ENCODE peak calls at places on chromosomes 2 and 18, in six cellular contexts. N is mammary epithelial cell, R is adrenal gland, P is mucosa of descending colon, S is HAP-1, F is psoas muscle. W is an unnamed sample.

GRCh38 chr2:75559633-75560021 is 1.1 kb downstream of the EVA1A start:
- DNase-seq in N (no peak), R (no peak), P (no peak), F (no peak), S (no peak), W (no peak)

GRCh38 chr2:168165418-168165817 is 82.0 kb downstream of the STK39 start:
- DNase-seq in S (no peak), F (no peak), N (no peak), R (no peak), P (no peak), W (no peak)

GRCh38 chr2:107927034-107927534 is 59.2 kb upstream of the SLC5A7 start:
- DNase-seq in N (no peak), F (no peak), R (no peak), P (no peak), S (no peak), W (no peak)

GRCh38 chr2:202249864-202250263 is 11.5 kb upstream of the SUMO1 start:
- DNase-seq in S (peak; percentile 79), R (no peak), N (no peak), P (no peak), F (no peak), W (no peak)

GRCh38 chr18:76130845-76131244 is 364.2 kb downstream of the ZNF516 start:
- DNase-seq in F (peak; percentile 69), S (no peak), R (no peak), P (no peak), N (peak; percentile 99), W (no peak)

GRCh38 chr2:151882786-151883445 is 54.7 kb upstream of the ARL5A start:
- DNase-seq in P (no peak), N (no peak), R (no peak), F (no peak), S (no peak), W (no peak)

GRCh38 chr2:27445615-27446014 is 3.4 kb downstream of the KRTCAP3 start:
- DNase-seq in R (no peak), N (no peak), P (peak; percentile 41), F (no peak), S (no peak), W (no peak)

GRCh38 chr2:230678018-230678417 is 34.6 kb upstream of the CAB39 start:
- DNase-seq in P (no peak), R (no peak), N (no peak), S (no peak), F (no peak), W (no peak)

GRCh38 chr18:78727057-78727739 is 252.4 kb upstream of the SALL3 start:
- DNase-seq in P (no peak), S (no peak), N (no peak), R (no peak), F (no peak), W (no peak)

GRCh38 chr2:168712053-168712452 is 90.4 kb upstream of the NOSTRIN start:
- DNase-seq in P (no peak), R (no peak), S (no peak), F (no peak), N (no peak), W (no peak)

GRCh38 chr2:75592888-75593287 is 32.1 kb upstream of the EVA1A start:
- DNase-seq in R (no peak), N (no peak), F (no peak), S (no peak), P (no peak), W (no peak)

GRCh38 chr2:36562973-36563532 is 34.9 kb downstream of the FEZ2 start:
- DNase-seq in N (peak; percentile 44), R (peak; percentile 76), F (no peak), P (no peak), S (no peak), W (no peak)

GRCh38 chr2:197113221-197113831 is 186.8 kb upstream of the PGAP1 start:
- DNase-seq in N (peak; percentile 6), F (no peak), R (no peak), P (no peak), S (no peak), W (no peak)

GRCh38 chr2:237629739-237630138 is 2.4 kb downstream of the LRRFIP1 start:
- DNase-seq in P (no peak), R (no peak), N (peak; percentile 47), S (no peak), F (no peak), W (peak; percentile 65)

GRCh38 chr2:128374001-128374710 is 55.5 kb upstream of the HS6ST1 start:
- DNase-seq in N (peak; percentile 63), P (peak; percentile 20), R (no peak), S (no peak), F (no peak), W (no peak)

GRCh38 chr2:239549711-239550265 is 149.0 kb upstream of the HDAC4 start:
- DNase-seq in F (no peak), S (no peak), P (no peak), R (no peak), N (no peak), W (no peak)

GRCh38 chr18:46341989-46342525 is 237.9 kb downstream of the HAUS1 start:
- DNase-seq in P (no peak), N (no peak), S (no peak), F (no peak), R (no peak), W (no peak)

GRCh38 chr2:218605438-218605837 is 2.3 kb upstream of the PLCD4 start:
- DNase-seq in F (peak; percentile 71), P (no peak), R (no peak), N (no peak), S (no peak), W (peak; percentile 10)

GRCh38 chr2:47309952-47310800 is 92.8 kb upstream of the MSH2 start:
- DNase-seq in S (peak; percentile 79), N (no peak), P (peak; percentile 66), R (no peak), F (no peak), W (no peak)

GRCh38 chr2:20615046-20615465 is 35.8 kb downstream of the HS1BP3 start:
- DNase-seq in R (no peak), N (no peak), S (no peak), P (no peak), F (no peak), W (no peak)

GRCh38 chr2:165827921-165828276 is 33.9 kb upstream of the GALNT3 start:
- DNase-seq in P (no peak), R (no peak), F (no peak), S (no peak), N (no peak), W (no peak)

GRCh38 chr2:241102239-241102803 is at the start of gene MTERF4:
- DNase-seq in N (peak; percentile 87), R (peak; percentile 89), P (peak; percentile 91), S (peak; percentile 81), F (peak; percentile 95), W (peak; percentile 37)

GRCh38 chr2:123073371-123073770 is 951.7 kb upstream of the CNTNAP5 start:
- DNase-seq in P (no peak), N (no peak), R (no peak), S (no peak), F (no peak), W (no peak)

GRCh38 chr2:60549250-60550150 is 4.0 kb downstream of the BCL11A start:
- DNase-seq in P (peak; percentile 60), F (peak; percentile 59), S (peak; percentile 52), N (peak; percentile 55), R (peak; percentile 43), W (no peak)

GRCh38 chr2:60551241-60552095 is 2.0 kb downstream of the BCL11A start:
- DNase-seq in F (no peak), N (peak; percentile 50), R (peak; percentile 71), S (peak; percentile 37), P (peak; percentile 60), W (no peak)

GRCh38 chr2:60550151-60550983 is 3.1 kb downstream of the BCL11A start:
- DNase-seq in P (peak; percentile 92), R (peak; percentile 87), F (peak; percentile 67), S (peak; percentile 83), N (peak; percentile 81), W (peak; percentile 51)

GRCh38 chr2:60550984-60551240 is 2.5 kb downstream of the BCL11A start:
- DNase-seq in N (no peak), F (no peak), S (no peak), P (no peak), R (no peak), W (no peak)

GRCh38 chr2:60548844-60549243 is 4.6 kb downstream of the BCL11A start:
- DNase-seq in P (no peak), S (peak; percentile 44), R (no peak), F (no peak), N (no peak), W (no peak)
- H3K4me3 ChIP-seq in P (no peak overlapping the region), S (peak overlapping the region; percentile 63), R (no peak overlapping the region), F (peak overlapping the region; percentile 85), N (peak overlapping the region; percentile 83), W (peak overlapping the region; percentile 72)

DNA sequence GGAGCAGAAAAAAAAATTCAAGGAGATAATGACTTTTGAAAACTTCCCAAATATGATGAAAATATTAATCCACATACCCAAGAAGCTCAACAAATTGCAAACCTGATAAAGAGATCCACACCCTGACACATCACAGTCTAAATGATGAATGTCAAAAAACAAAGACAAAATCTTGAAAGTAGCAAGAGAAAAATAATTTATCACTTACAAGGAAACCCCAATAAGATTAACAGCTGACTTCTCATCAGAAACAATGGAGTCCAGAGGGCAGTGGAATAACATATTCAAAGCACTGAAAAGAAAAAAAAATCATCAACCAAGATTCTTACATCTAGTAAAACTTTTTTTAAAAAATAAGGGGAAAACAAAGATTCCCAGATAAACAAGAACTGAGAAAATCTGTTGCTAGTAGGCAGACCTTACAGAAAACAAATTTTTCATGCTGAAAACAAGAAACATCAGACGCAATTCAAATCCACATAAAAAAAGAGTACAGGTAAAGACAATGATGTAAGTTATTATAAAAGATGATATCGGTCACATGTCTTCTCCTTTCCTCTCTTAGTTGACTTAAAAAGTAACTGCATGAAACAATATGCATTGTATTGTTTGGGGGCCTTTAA is 21.3 kb downstream of the SLC66A2 start:
- DNase-seq in N (no peak), P (no peak), S (no peak), R (no peak), F (no peak), W (no peak)
- H3K36me3 ChIP-seq in N (peaks cover 11% of the 10 kb centered on the region), P (no peaks in the 10 kb centered on the region), S (peaks cover 11% of the 10 kb centered on the region), R (no peaks in the 10 kb centered on the region), F (peaks cover 11% of the 10 kb centered on the region), W (no peaks in the 10 kb centered on the region)

DNA sequence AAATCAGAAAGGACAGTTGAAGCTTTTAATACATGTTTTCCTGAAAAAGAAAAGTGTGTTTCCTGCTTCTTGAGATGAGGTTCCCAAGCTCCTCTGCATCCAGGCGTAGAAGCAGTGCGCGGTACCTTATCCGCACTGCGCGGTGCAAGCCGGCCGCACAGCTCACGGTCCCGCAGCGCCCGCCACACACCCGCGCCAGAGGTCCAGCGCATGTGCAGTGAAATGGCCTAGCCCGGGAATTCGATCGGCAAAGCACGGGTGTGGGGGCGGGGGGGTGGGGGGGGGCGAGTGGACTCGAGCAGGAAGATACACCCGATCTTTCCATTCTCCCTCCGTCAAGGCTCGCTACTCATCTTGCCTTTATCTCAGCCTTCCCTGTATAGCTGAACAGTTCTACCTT is 10.1 kb downstream of the HOXD8 start:
- DNase-seq in F (no peak), R (peak; percentile 10), S (no peak), P (no peak), N (no peak), W (no peak)
- H3K4me3 ChIP-seq in F (peak overlapping the region; percentile 89), R (no peak overlapping the region), S (no peak overlapping the region), P (no peak overlapping the region), N (no peak overlapping the region), W (peak overlapping the region; percentile 92)

GRCh38 chr2:227524665-227525064 is 52.7 kb downstream of the AGFG1 start:
- DNase-seq in N (no peak), P (no peak), S (no peak), R (no peak), F (no peak), W (no peak)

GRCh38 chr2:227534714-227535113 is 62.8 kb downstream of the AGFG1 start:
- DNase-seq in P (no peak), R (no peak), N (no peak), S (no peak), F (no peak), W (no peak)

GRCh38 chr2:227528803-227529202 is 56.8 kb downstream of the AGFG1 start:
- DNase-seq in F (no peak), N (no peak), R (no peak), P (no peak), S (no peak), W (no peak)

GRCh38 chr2:227529871-227530270 is 57.9 kb downstream of the AGFG1 start:
- DNase-seq in S (peak; percentile 29), N (no peak), F (no peak), R (no peak), P (no peak), W (no peak)
- H3K36me3 ChIP-seq in S (peaks cover 18% of the 10 kb centered on the region), N (peaks cover 33% of the 10 kb centered on the region), F (peaks cover 88% of the 10 kb centered on the region), R (no peaks in the 10 kb centered on the region), P (no peaks in the 10 kb centered on the region), W (peaks cover 1% of the 10 kb centered on the region)